ENCODE peak calls at places on chromosomes 7 and 10, in seven cellular contexts. O, R, I, B, G, Q and L are unnamed samples.
A peak's percentile ranks its signal among the peaks of the same experiment; 100 is the strongest.

GRCh38 chr7:14902589-14902963 is at the start of gene DGKB:
- DNase-seq in O (no peak), R (no peak), I (no peak), B (peak; percentile 16), G (no peak), Q (no peak), L (peak; percentile 83)

GRCh38 chr10:22042557-22043326 is 39.2 kb upstream of the DNAJC1 start:
- DNase-seq in O (no peak), R (no peak), I (no peak), B (peak; percentile 20), G (no peak), Q (no peak), L (peak; percentile 45)

GRCh38 chr10:74814792-74815191 is 11.6 kb upstream of the KAT6B start:
- DNase-seq in O (no peak), R (no peak), I (no peak), B (no peak), G (no peak), Q (no peak), L (no peak)

GRCh38 chr10:10096898-10097297 is 920.8 kb upstream of the CELF2 start:
- DNase-seq in O (no peak), R (no peak), I (no peak), B (no peak), G (no peak), Q (no peak), L (no peak)

GRCh38 chr10:78986419-78986818 is 82.3 kb upstream of the ZMIZ1 start:
- DNase-seq in O (no peak), R (no peak), I (no peak), B (peak; percentile 88), G (no peak), Q (no peak), L (no peak)

GRCh38 chr7:449249-450019 is 70.2 kb downstream of the PDGFA start:
- DNase-seq in O (no peak), R (no peak), I (no peak), B (no peak), G (no peak), Q (no peak), L (no peak)

GRCh38 chr10:121956111-121957061 is 18.6 kb downstream of the NSMCE4A start:
- DNase-seq in O (no peak), R (no peak), I (peak; percentile 86), B (peak; percentile 33), G (no peak), Q (no peak), L (no peak)

GRCh38 chr7:110399421-110399820 is 691.5 kb upstream of the LRRN3 start:
- DNase-seq in O (no peak), R (no peak), I (peak; percentile 34), B (no peak), G (no peak), Q (no peak), L (no peak)

GRCh38 chr7:698515-699259 is 27.8 kb upstream of the DNAAF5 start:
- DNase-seq in O (no peak), R (no peak), I (no peak), B (no peak), G (no peak), Q (no peak), L (peak; percentile 18)

GRCh38 chr10:107971973-107972372 is 807.5 kb upstream of the SORCS1 start:
- DNase-seq in O (no peak), R (no peak), I (peak; percentile 17), B (peak; percentile 86), G (no peak), Q (no peak), L (no peak)

GRCh38 chr7:98394377-98394836 is 6.5 kb downstream of the BAIAP2L1 start:
- DNase-seq in O (no peak), R (no peak), I (peak; percentile 79), B (peak; percentile 89), G (no peak), Q (no peak), L (no peak)

GRCh38 chr7:70193514-70193913 is 595.2 kb downstream of the AUTS2 start:
- DNase-seq in O (no peak), R (no peak), I (no peak), B (peak; percentile 1), G (no peak), Q (no peak), L (no peak)

GRCh38 chr10:106711313-106711906 is 453.1 kb downstream of the SORCS1 start:
- DNase-seq in O (peak; percentile 16), R (no peak), I (peak; percentile 13), B (peak; percentile 21), G (peak; percentile 2), Q (no peak), L (no peak)

GRCh38 chr7:39434012-39434411 is 132.2 kb upstream of the YAE1 start:
- DNase-seq in O (no peak), R (no peak), I (no peak), B (no peak), G (no peak), Q (no peak), L (no peak)

GRCh38 chr10:89357955-89358354 is 19.9 kb upstream of the IFIT1B start:
- DNase-seq in O (no peak), R (no peak), I (no peak), B (no peak), G (no peak), Q (no peak), L (no peak)

GRCh38 chr10:81920213-81920829 is 45.3 kb downstream of the NRG3 start:
- DNase-seq in O (no peak), R (no peak), I (no peak), B (no peak), G (no peak), Q (no peak), L (no peak)

GRCh38 chr10:73812662-73813061 is 1.3 kb upstream of the NDST2 start:
- DNase-seq in O (no peak), R (no peak), I (no peak), B (no peak), G (no peak), Q (no peak), L (no peak)

GRCh38 chr10:9060314-9060713 is 1005.8 kb downstream of the GATA3 start:
- DNase-seq in O (no peak), R (no peak), I (no peak), B (no peak), G (no peak), Q (no peak), L (no peak)

GRCh38 chr7:754531-755420 is 27.7 kb upstream of the PRKAR1B start:
- DNase-seq in O (no peak), R (no peak), I (no peak), B (no peak), G (no peak), Q (no peak), L (no peak)

GRCh38 chr10:48694371-48695030 is 9.8 kb downstream of the WDFY4 start:
- DNase-seq in O (no peak), R (no peak), I (no peak), B (no peak), G (no peak), Q (no peak), L (no peak)

GRCh38 chr7:19754521-19755116 is 18.8 kb downstream of the TMEM196 start:
- DNase-seq in O (no peak), R (no peak), I (peak; percentile 28), B (peak; percentile 37), G (no peak), Q (no peak), L (no peak)

GRCh38 chr10:63478564-63478963 is 12.8 kb upstream of the JMJD1C start:
- DNase-seq in O (no peak), R (no peak), I (no peak), B (no peak), G (no peak), Q (no peak), L (no peak)

GRCh38 chr10:96714856-96715255 is 5.5 kb downstream of the PIK3AP1 start:
- DNase-seq in O (no peak), R (no peak), I (no peak), B (no peak), G (no peak), Q (no peak), L (no peak)

GRCh38 chr7:24129597-24129996 is 154.4 kb upstream of the NPY start:
- DNase-seq in O (no peak), R (no peak), I (peak; percentile 3), B (peak; percentile 85), G (no peak), Q (no peak), L (no peak)

GRCh38 chr10:99709480-99710229 is 22.3 kb downstream of the COX15 start:
- DNase-seq in O (no peak), R (no peak), I (peak; percentile 51), B (peak; percentile 43), G (no peak), Q (no peak), L (no peak)

GRCh38 chr7:39892361-39892760 is 57.7 kb upstream of the CDK13 start:
- DNase-seq in O (no peak), R (no peak), I (no peak), B (no peak), G (no peak), Q (no peak), L (no peak)

GRCh38 chr7:76191783-76192240 is 9.9 kb upstream of the SRRM3 start:
- DNase-seq in O (no peak), R (no peak), I (peak; percentile 70), B (peak; percentile 65), G (no peak), Q (no peak), L (no peak)

GRCh38 chr10:97406064-97406463 is 4.9 kb upstream of the RRP12 start:
- DNase-seq in O (no peak), R (no peak), I (no peak), B (no peak), G (no peak), Q (no peak), L (no peak)

GRCh38 chr7:145175366-145175765 is 339.5 kb upstream of the TPK1 start:
- DNase-seq in O (no peak), R (no peak), I (no peak), B (no peak), G (no peak), Q (no peak), L (no peak)

GRCh38 chr10:73095479-73096021 is 1.1 kb downstream of the P4HA1 start:
- DNase-seq in O (peak; percentile 12), R (no peak), I (peak; percentile 86), B (peak; percentile 79), G (peak; percentile 7), Q (no peak), L (no peak)

GRCh38 chr10:70478191-70479160 is at the start of gene PALD1:
- DNase-seq in O (peak; percentile 55), R (peak; percentile 87), I (peak; percentile 19), B (peak; percentile 14), G (peak; percentile 28), Q (no peak), L (peak; percentile 65)

GRCh38 chr10:101227765-101228681 is 1.2 kb downstream of the LBX1 start:
- DNase-seq in O (no peak), R (no peak), I (no peak), B (no peak), G (no peak), Q (no peak), L (no peak)